ENCODE peak calls at places on chromosomes 6 and 20, in eight cellular contexts. V is stimulated activated CD8-positive, alpha-beta memory T cell treated with anti-CD3 and anti-CD28 coated beads, Interleukin-7, amount 100 ng/mL, for 1 hour; B is fibroblast of lung; C is thoracic aorta; P is body of pancreas; K is iPS-NIHi11; E is CD8-positive, alpha-beta T cell; D is IMR-90. Z is an unnamed sample.
A peak's percentile ranks its signal among the peaks of the same experiment; 100 is the strongest.

GRCh38 chr6:137776786-137777185 is 90.3 kb upstream of the TNFAIP3 start:
- DNase-seq in V (no peak), B (no peak), C (no peak), P (no peak), K (no peak), E (no peak), D (peak; percentile 73), Z (no peak)

GRCh38 chr6:12024715-12025434 is 12.8 kb downstream of the HIVEP1 start:
- DNase-seq in V (no peak), B (peak; percentile 86), C (no peak), P (no peak), K (no peak), E (no peak), D (peak; percentile 95), Z (peak; percentile 78)

GRCh38 chr6:116287668-116288282 is 8.0 kb upstream of the TSPYL1 start:
- DNase-seq in V (no peak), B (peak; percentile 59), C (no peak), P (no peak), K (peak; percentile 37), E (no peak), D (peak; percentile 74), Z (peak; percentile 37)

GRCh38 chr20:54643761-54644160 is 168.4 kb downstream of the DOK5 start:
- DNase-seq in V (no peak), B (peak; percentile 94), C (no peak), P (no peak), K (no peak), E (no peak), D (peak; percentile 73), Z (peak; percentile 90)

GRCh38 chr6:110180228-110181008 is at the start of gene CDC40:
- DNase-seq in V (peak; percentile 20), B (no peak), C (no peak), P (peak; percentile 59), K (peak; percentile 62), E (peak; percentile 64), D (no peak), Z (no peak)

GRCh38 chr20:25278636-25279361 is 30.9 kb downstream of the PYGB start:
- DNase-seq in V (no peak), B (no peak), C (no peak), P (peak; percentile 10), K (no peak), E (no peak), D (no peak), Z (no peak)

GRCh38 chr6:107616776-107617175 is 126.9 kb downstream of the SOBP start:
- DNase-seq in V (no peak), B (no peak), C (no peak), P (no peak), K (no peak), E (no peak), D (no peak), Z (no peak)

GRCh38 chr6:6890400-6890858 is 217.3 kb upstream of the RREB1 start:
- DNase-seq in V (no peak), B (no peak), C (no peak), P (peak; percentile 51), K (peak; percentile 67), E (no peak), D (no peak), Z (no peak)

Z was measured in astrocyte.